ENCODE peak calls at places on chromosome X, in ten cellular contexts. E is Calu3; T is ovary; P is GM13977; O is astrocyte of the spinal cord; G is CD8-positive, alpha-beta T cell; Z is endothelial cell; X is PC-3; C is fibroblast of lung; N is pancreas. U is an unnamed sample.

GRCh38 chrX:44342866-44343265 is 606 bp downstream of the EFHC2 start:
- DNase-seq in E (no peak), T (no peak), P (no peak), O (no peak), G (no peak), Z (no peak), X (no peak), C (no peak), N (no peak), U (no peak)

GRCh38 chrX:40209951-40210617 is 112.3 kb upstream of the BCOR start:
- DNase-seq in E (no peak), T (no peak), P (no peak), O (peak), G (no peak), Z (no peak), X (peak), C (peak), N (no peak), U (peak)

GRCh38 chrX:154469880-154470279 is 9.2 kb downstream of the LAGE3 start:
- DNase-seq in E (no peak), T (no peak), P (no peak), O (no peak), G (no peak), Z (no peak), X (no peak), C (no peak), N (no peak), U (no peak)

GRCh38 chrX:34288782-34289181 is 156.7 kb upstream of the FAM47A start:
- DNase-seq in E (no peak), T (no peak), P (no peak), O (peak), G (no peak), Z (no peak), X (peak), C (no peak), N (no peak), U (no peak)

GRCh38 chrX:21989415-21989814 is 42.7 kb upstream of the PHEX start:
- DNase-seq in E (no peak), T (no peak), P (no peak), O (no peak), G (no peak), Z (no peak), X (no peak), C (no peak), N (no peak), U (no peak)

GRCh38 chrX:30702736-30703135 is 49.5 kb downstream of the GK start:
- DNase-seq in E (no peak), T (no peak), P (no peak), O (peak), G (no peak), Z (no peak), X (no peak), C (peak), N (no peak), U (peak)

GRCh38 chrX:39438603-39439602 is 637.6 kb downstream of the MID1IP1 start:
- DNase-seq in E (no peak), T (no peak), P (no peak), O (no peak), G (no peak), Z (peak), X (no peak), C (no peak), N (no peak), U (no peak)

GRCh38 chrX:15298201-15298600 is 17.2 kb downstream of the ASB11 start:
- DNase-seq in E (no peak), T (no peak), P (no peak), O (no peak), G (no peak), Z (no peak), X (no peak), C (no peak), N (no peak), U (no peak)

GRCh38 chrX:124230573-124231300 is 101.7 kb upstream of the TEX13D start:
- DNase-seq in E (no peak), T (no peak), P (no peak), O (no peak), G (no peak), Z (no peak), X (no peak), C (no peak), N (no peak), U (no peak)

GRCh38 chrX:39859991-39860861 is 237.5 kb downstream of the BCOR start:
- DNase-seq in E (peak), T (peak), P (peak), O (peak), G (peak), Z (no peak), X (peak), C (peak), N (no peak), U (no peak)

GRCh38 chrX:44958480-44958879 is 85.5 kb downstream of the KDM6A start:
- DNase-seq in E (no peak), T (no peak), P (no peak), O (no peak), G (no peak), Z (no peak), X (no peak), C (no peak), N (no peak), U (no peak)

GRCh38 chrX:116298956-116299355 is 128.4 kb downstream of the AGTR2 start:
- DNase-seq in E (no peak), T (no peak), P (no peak), O (no peak), G (no peak), Z (no peak), X (no peak), C (no peak), N (no peak), U (no peak)

GRCh38 chrX:68945603-68946228 is 116.9 kb downstream of the EFNB1 start:
- DNase-seq in E (no peak), T (no peak), P (peak), O (peak), G (no peak), Z (peak), X (peak), C (peak), N (no peak), U (peak)

GRCh38 chrX:68942797-68943196 is 114.0 kb downstream of the EFNB1 start:
- DNase-seq in E (no peak), T (no peak), P (no peak), O (no peak), G (no peak), Z (no peak), X (no peak), C (no peak), N (no peak), U (no peak)

GRCh38 chrX:68944211-68944610 is 115.4 kb downstream of the EFNB1 start:
- DNase-seq in E (no peak), T (no peak), P (peak), O (no peak), G (no peak), Z (no peak), X (no peak), C (no peak), N (no peak), U (no peak)

GRCh38 chrX:68945081-68945602 is 116.3 kb downstream of the EFNB1 start:
- DNase-seq in E (no peak), T (no peak), P (no peak), O (no peak), G (no peak), Z (no peak), X (no peak), C (no peak), N (no peak), U (peak)

DNA sequence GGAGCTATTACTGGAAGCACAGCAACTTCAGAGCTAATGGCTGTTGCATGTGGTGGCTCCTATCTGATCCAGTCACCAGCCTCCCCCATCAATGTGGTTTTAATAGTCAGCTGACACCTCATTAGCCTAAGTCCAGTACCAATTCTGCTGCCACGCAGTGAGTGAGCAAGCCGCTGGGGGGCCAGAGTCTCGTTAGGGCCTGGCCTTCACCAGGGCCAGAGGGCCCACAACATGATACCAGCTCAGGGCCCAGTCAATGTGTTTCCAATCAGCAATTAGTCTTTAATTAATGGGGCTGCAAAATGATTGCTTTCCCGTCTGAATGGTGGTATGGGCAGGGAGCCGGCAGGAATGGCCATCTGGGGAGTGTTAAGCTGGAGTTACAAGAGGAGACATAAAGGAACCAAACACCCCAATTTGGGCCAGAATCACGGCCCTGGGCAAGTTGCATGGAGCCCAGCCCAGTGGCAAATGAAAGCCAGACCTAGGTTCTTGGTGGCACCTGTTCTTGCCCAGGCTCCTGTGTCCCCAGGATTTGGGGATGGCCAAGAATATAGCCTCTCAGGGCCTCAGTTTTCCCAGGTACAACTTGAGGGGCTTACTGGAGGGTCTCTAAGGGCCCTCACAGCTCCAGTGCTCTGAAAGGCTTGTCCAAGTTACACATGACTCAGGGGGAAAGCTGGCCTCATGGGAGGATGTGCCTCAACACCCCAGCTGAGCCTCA is 119.2 kb downstream of the EFNB1 start:
- DNase-seq in E (no peak), T (no peak), P (peak), O (no peak), G (no peak), Z (no peak), X (no peak), C (no peak), N (no peak), U (no peak)
- TF ChIP-seq CTCF in E (no peak), T (no peak), P (no peak), O (no peak), G (no peak), Z (no peak), X (no peak), C (no peak), N (no peak), U (no peak)

DNA sequence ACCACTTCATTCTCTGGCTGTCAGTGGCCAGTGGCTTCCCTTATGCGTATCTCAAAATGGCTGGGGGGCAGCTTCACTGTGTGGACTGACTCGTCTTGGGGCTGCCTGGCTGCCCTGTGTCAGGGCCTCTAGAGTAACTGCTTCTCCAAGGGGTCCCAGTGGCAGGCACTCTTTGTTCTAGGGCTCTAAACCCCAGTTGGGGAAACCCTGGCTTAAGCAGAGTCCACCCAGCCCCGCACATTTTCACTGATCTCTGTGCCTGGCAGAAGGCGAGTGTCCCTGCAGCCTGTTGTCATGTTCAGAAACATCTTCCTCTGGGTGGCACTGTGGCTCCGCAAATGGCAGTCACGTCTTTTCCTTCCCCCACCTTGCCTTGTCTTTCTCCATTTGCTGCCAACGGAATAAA is 59.7 kb downstream of the NBDY start:
- DNase-seq in E (no peak), T (no peak), P (peak), O (peak), G (no peak), Z (no peak), X (no peak), C (no peak), N (no peak), U (no peak)
- TF ChIP-seq CTCF in E (no peak), T (no peak), P (peak), O (peak), G (no peak), Z (no peak), X (no peak), C (no peak), N (no peak), U (peak)

GRCh38 chrX:49103637-49104036 is 19.9 kb downstream of the GPKOW start:
- DNase-seq in E (no peak), T (no peak), P (no peak), O (no peak), G (no peak), Z (no peak), X (no peak), C (no peak), N (no peak), U (no peak)

GRCh38 chrX:49106296-49106695 is 17.2 kb downstream of the GPKOW start:
- DNase-seq in E (no peak), T (no peak), P (no peak), O (no peak), G (no peak), Z (no peak), X (no peak), C (no peak), N (no peak), U (no peak)

GRCh38 chrX:49110417-49110816 is 13.1 kb downstream of the GPKOW start:
- DNase-seq in E (no peak), T (no peak), P (no peak), O (no peak), G (no peak), Z (no peak), X (no peak), C (no peak), N (no peak), U (no peak)

GRCh38 chrX:49108641-49109040 is 14.9 kb downstream of the GPKOW start:
- DNase-seq in E (no peak), T (no peak), P (no peak), O (no peak), G (no peak), Z (no peak), X (no peak), C (no peak), N (no peak), U (peak)

GRCh38 chrX:49106930-49107329 is 16.6 kb downstream of the GPKOW start:
- DNase-seq in E (peak), T (no peak), P (no peak), O (peak), G (no peak), Z (peak), X (peak), C (peak), N (no peak), U (peak)
- TF ChIP-seq CTCF in E (no peak), T (no peak), P (peak), O (peak), G (peak), Z (no peak), X (peak), C (peak), N (no peak), U (peak)

DNA sequence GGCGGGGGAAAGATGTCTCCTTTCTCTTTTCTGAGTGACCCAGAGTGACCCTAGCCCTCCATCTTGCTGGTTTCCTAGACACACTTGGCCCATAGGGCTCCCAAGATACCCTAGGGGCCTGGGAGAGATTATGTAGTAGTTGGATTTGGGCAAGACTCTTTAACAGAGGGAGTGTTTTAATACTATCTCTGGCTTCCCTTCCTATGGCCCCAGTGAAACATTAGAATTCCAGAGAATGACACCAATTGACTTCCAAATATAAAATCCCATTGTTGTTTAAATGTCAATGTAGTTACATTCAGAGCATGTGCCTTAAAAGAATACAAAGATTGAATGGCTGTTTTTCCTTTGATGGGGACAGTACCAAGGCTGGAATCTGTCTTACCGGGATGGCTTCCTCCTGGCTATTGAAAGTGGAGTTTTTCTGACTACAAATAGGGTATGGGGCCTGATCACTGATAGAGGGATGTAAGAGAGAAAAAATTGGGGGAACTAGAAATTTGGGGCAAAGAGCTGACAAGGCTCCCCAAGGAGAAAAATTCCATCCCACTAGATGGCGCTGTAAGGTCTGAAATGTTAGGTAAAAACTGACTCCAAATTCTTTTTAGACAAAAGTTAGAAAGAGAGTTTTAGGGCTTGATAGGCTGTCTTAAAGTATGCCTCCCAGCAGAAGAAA is 10.7 kb downstream of the TENT5D start:
- DNase-seq in E (no peak), T (no peak), P (peak), O (no peak), G (no peak), Z (no peak), X (peak), C (no peak), N (no peak), U (no peak)
- TF ChIP-seq CTCF in E (no peak), T (no peak), P (peak), O (no peak), G (no peak), Z (peak), X (peak), C (no peak), N (no peak), U (peak)

GRCh38 chrX:72019487-72019886 is 108.8 kb downstream of the NHSL2 start:
- DNase-seq in E (no peak), T (no peak), P (no peak), O (no peak), G (no peak), Z (no peak), X (no peak), C (no peak), N (no peak), U (no peak)

GRCh38 chrX:72020788-72021187 is 110.1 kb downstream of the NHSL2 start:
- DNase-seq in E (no peak), T (no peak), P (no peak), O (no peak), G (no peak), Z (no peak), X (no peak), C (no peak), N (no peak), U (no peak)

GRCh38 chrX:72018277-72019112 is 107.8 kb downstream of the NHSL2 start:
- DNase-seq in E (peak), T (peak), P (peak), O (peak), G (peak), Z (peak), X (peak), C (peak), N (peak), U (peak)

GRCh38 chrX:72020204-72020603 is 109.6 kb downstream of the NHSL2 start:
- DNase-seq in E (no peak), T (no peak), P (no peak), O (no peak), G (no peak), Z (no peak), X (no peak), C (no peak), N (no peak), U (no peak)

DNA sequence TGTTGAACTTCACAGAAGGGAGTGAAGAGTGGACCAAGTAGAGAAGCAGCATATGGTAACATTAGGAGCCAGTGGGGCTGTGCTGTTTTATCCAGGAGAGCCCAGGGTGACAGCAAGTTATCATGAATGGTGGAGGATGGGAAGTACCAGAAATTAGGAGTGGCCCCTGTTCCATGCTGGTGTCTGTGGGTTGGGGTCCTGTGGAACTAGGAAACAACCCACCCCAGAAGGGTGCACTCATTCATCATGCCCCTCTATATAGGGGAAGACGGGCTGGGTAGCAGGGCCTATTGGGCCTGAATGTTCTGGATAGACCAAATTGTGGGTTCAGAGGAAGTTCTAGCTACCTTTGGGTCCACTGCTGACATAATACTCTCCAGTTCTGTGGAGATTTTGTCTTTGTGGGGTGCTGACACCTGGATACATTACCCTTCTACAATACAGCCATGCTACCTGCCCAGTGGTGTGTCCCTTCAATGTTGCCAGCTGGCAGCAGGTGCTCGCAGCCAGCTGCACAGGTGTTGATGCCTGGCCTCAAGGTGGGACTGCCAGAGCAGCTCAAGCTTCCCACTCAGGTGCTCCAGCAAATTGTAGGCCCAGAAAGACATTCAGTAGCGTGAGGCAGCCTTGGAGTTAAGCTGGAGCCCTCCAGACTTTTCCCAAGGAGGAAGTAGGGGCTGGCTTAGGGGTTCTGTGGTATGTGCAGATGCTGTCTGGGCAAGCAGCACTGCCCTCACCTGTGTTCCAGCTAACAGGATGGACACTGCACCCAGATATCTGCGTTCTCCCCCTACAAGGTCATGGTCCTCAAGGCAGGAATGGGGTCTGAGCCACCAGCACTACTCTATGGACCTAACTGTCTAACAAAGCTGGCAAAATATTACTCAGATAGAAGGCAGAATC is 106.5 kb downstream of the NHSL2 start:
- DNase-seq in E (no peak), T (no peak), P (no peak), O (no peak), G (no peak), Z (no peak), X (no peak), C (no peak), N (no peak), U (no peak)
- TF ChIP-seq CTCF in E (no peak), T (no peak), P (no peak), O (no peak), G (no peak), Z (no peak), X (no peak), C (no peak), N (no peak), U (no peak)

GRCh38 chrX:55206152-55206941 is 13.8 kb upstream of the PAGE5 start:
- DNase-seq in E (peak), T (no peak), P (no peak), O (no peak), G (no peak), Z (no peak), X (peak), C (no peak), N (no peak), U (no peak)

GRCh38 chrX:55210931-55211677 is 9.0 kb upstream of the PAGE5 start:
- DNase-seq in E (peak), T (no peak), P (no peak), O (no peak), G (no peak), Z (no peak), X (peak), C (no peak), N (peak), U (no peak)
- TF ChIP-seq CTCF in E (no peak), T (no peak), P (no peak), O (no peak), G (no peak), Z (no peak), X (no peak), C (no peak), N (no peak), U (no peak)

GRCh38 chrX:7787714-7788113 is 55.3 kb upstream of the VCX start:
- DNase-seq in E (no peak), T (no peak), P (no peak), O (no peak), G (no peak), Z (no peak), X (no peak), C (no peak), N (no peak), U (no peak)
- TF ChIP-seq CTCF in E (no peak), T (no peak), P (no peak), O (no peak), G (no peak), Z (no peak), X (no peak), C (no peak), N (no peak), U (no peak)

U was measured in osteoblast.